ENCODE peak calls at places on chromosomes 1 and 21, in seven cellular contexts. T, S, N, L, X, Z and C are unnamed samples. For H3K4me1, the result is how much of the 10 kb centered on the place peaks cover.

GRCh38 chr1:149986486-149987296 is 23.8 kb downstream of the OTUD7B start:
- DNase-seq in T (no peak), S (peak), N (no peak), L (no peak), X (no peak), Z (no peak), C (no peak)

GRCh38 chr1:46575300-46575699 is 23.9 kb upstream of the KNCN start:
- DNase-seq in T (no peak), S (no peak), N (no peak), L (no peak), X (no peak), Z (no peak), C (no peak)

GRCh38 chr21:38819719-38820147 is 14.0 kb downstream of the ETS2 start:
- DNase-seq in T (no peak), S (peak), N (no peak), L (no peak), X (no peak), Z (no peak), C (peak)

GRCh38 chr1:40039245-40039756 is 1.2 kb upstream of the CAP1 start:
- DNase-seq in T (peak), S (no peak), N (no peak), L (no peak), X (peak), Z (no peak), C (no peak)

GRCh38 chr1:204575221-204576190 is 59.3 kb downstream of the MDM4 start:
- DNase-seq in T (no peak), S (no peak), N (no peak), L (no peak), X (no peak), Z (no peak), C (no peak)

GRCh38 chr1:201791775-201792166 is 37.2 kb upstream of the IPO9 start:
- DNase-seq in T (no peak), S (peak), N (no peak), L (peak), X (no peak), Z (no peak), C (no peak)

GRCh38 chr1:191608367-191608766 is 549.9 kb upstream of the RGS18 start:
- DNase-seq in T (no peak), S (no peak), N (peak), L (no peak), X (no peak), Z (no peak), C (no peak)

GRCh38 chr1:223229756-223230155 is 86.7 kb upstream of the TLR5 start:
- DNase-seq in T (no peak), S (no peak), N (no peak), L (no peak), X (no peak), Z (no peak), C (no peak)

GRCh38 chr1:227234998-227235405 is 83.3 kb downstream of the CDC42BPA start:
- DNase-seq in T (peak), S (peak), N (no peak), L (no peak), X (peak), Z (no peak), C (no peak)

GRCh38 chr1:76802094-76802493 is 65.2 kb upstream of the ST6GALNAC5 start:
- DNase-seq in T (no peak), S (no peak), N (no peak), L (no peak), X (no peak), Z (no peak), C (no peak)

GRCh38 chr1:226674892-226675719 is 64.0 kb downstream of the ITPKB start:
- DNase-seq in T (no peak), S (no peak), N (peak), L (peak), X (no peak), Z (peak), C (peak)

GRCh38 chr1:211648980-211649934 is 26.2 kb downstream of the NEK2 start:
- DNase-seq in T (peak), S (no peak), N (no peak), L (peak), X (peak), Z (no peak), C (peak)

GRCh38 chr1:62435231-62436038 is 1.4 kb upstream of the USP1 start:
- DNase-seq in T (no peak), S (peak), N (peak), L (no peak), X (peak), Z (no peak), C (peak)

GRCh38 chr1:232292818-232293217 is 337.1 kb downstream of the SIPA1L2 start:
- DNase-seq in T (no peak), S (peak), N (no peak), L (no peak), X (no peak), Z (no peak), C (no peak)

GRCh38 chr1:13492711-13493110 is 21.1 kb downstream of the LRRC38 start:
- DNase-seq in T (no peak), S (no peak), N (peak), L (no peak), X (no peak), Z (no peak), C (no peak)

GRCh38 chr1:91523462-91523861 is 22.8 kb downstream of the CDC7 start:
- DNase-seq in T (no peak), S (peak), N (no peak), L (no peak), X (no peak), Z (no peak), C (no peak)

GRCh38 chr1:85708826-85709222 is 591 bp upstream of the ZNHIT6 start:
- DNase-seq in T (no peak), S (no peak), N (no peak), L (no peak), X (no peak), Z (no peak), C (peak)

GRCh38 chr1:50156241-50157010 is 47.7 kb downstream of the ELAVL4 start:
- DNase-seq in T (no peak), S (peak), N (no peak), L (no peak), X (no peak), Z (no peak), C (no peak)

GRCh38 chr1:110687244-110687643 is 12.5 kb upstream of the KCNA3 start:
- DNase-seq in T (no peak), S (peak), N (no peak), L (no peak), X (no peak), Z (no peak), C (no peak)

GRCh38 chr1:182507685-182508084 is 57.7 kb downstream of the RGSL1 start:
- DNase-seq in T (peak), S (no peak), N (no peak), L (no peak), X (no peak), Z (no peak), C (peak)

GRCh38 chr1:28887835-28888682 is 26.3 kb upstream of the EPB41 start:
- DNase-seq in T (no peak), S (no peak), N (no peak), L (no peak), X (no peak), Z (no peak), C (peak)

GRCh38 chr1:9846611-9847171 is 22.9 kb upstream of the CLSTN1 start:
- DNase-seq in T (no peak), S (no peak), N (peak), L (no peak), X (no peak), Z (no peak), C (no peak)

GRCh38 chr1:31583995-31584868 is 7.9 kb downstream of the TINAGL1 start:
- DNase-seq in T (no peak), S (no peak), N (peak), L (peak), X (no peak), Z (no peak), C (peak)

GRCh38 chr1:238136265-238136664 is 245.5 kb upstream of the ZP4 start:
- DNase-seq in T (peak), S (no peak), N (no peak), L (no peak), X (no peak), Z (no peak), C (no peak)

GRCh38 chr1:184272178-184272866 is 114.5 kb upstream of the C1orf21 start:
- DNase-seq in T (no peak), S (peak), N (no peak), L (no peak), X (no peak), Z (no peak), C (no peak)

GRCh38 chr1:96978431-96978830 is 256.8 kb downstream of the PTBP2 start:
- DNase-seq in T (no peak), S (peak), N (no peak), L (no peak), X (no peak), Z (no peak), C (no peak)

GRCh38 chr1:226603030-226603960 is 54.7 kb downstream of the STUM start:
- DNase-seq in T (peak), S (peak), N (peak), L (peak), X (no peak), Z (no peak), C (peak)

GRCh38 chr1:67298762-67299161 is 8.9 kb upstream of the IL12RB2 start:
- DNase-seq in T (no peak), S (no peak), N (no peak), L (no peak), X (no peak), Z (no peak), C (no peak)

GRCh38 chr1:156709743-156710489 is 4.5 kb upstream of the CRABP2 start:
- DNase-seq in T (no peak), S (peak), N (peak), L (peak), X (no peak), Z (no peak), C (peak)

GRCh38 chr1:203172184-203173115 is 3.2 kb downstream of the MYBPH start:
- DNase-seq in T (peak), S (peak), N (peak), L (no peak), X (peak), Z (peak), C (peak)
- H3K4me1 ChIP-seq in T (under half), S (under half), N (under half), L (under half), X (under half), Z (under half), C (under half)

DNA sequence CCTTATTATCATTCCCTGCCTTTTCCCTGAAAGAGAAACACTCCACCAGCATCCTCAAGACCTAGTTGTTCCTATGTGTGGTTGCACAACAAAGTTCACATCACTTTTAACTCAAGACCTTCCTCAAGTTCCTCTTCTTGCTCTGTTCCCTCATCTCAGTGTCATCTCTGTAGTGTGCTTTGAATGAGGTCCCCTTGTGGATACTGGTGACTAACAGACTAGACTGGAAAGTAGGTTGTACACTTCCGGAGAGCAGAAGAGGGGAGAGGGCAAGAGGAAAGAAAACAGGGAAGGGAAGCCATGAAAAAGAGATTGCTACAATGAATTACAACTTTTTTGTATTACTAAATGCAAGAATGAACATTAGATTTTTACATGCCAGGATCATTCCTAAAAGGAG is 853.8 kb downstream of the USP25 start:
- DNase-seq in T (no peak), S (no peak), N (no peak), L (no peak), X (no peak), Z (no peak), C (no peak)
- H3K4me1 ChIP-seq in T (under half), S (under half), N (under half), L (under half), X (under half), Z (under half), C (under half)

GRCh38 chr1:54372978-54373377 is 33.2 kb downstream of the SSBP3 start:
- DNase-seq in T (no peak), S (no peak), N (no peak), L (no peak), X (no peak), Z (peak), C (no peak)
- H3K4me1 ChIP-seq in T (under half), S (under half), N (half or more), L (half or more), X (under half), Z (half or more), C (under half)

GRCh38 chr1:19622204-19622603 is 21.9 kb upstream of the NBL1 start:
- DNase-seq in T (no peak), S (peak), N (no peak), L (no peak), X (no peak), Z (no peak), C (no peak)

GRCh38 chr1:19620786-19621185 is 23.3 kb upstream of the NBL1 start:
- DNase-seq in T (no peak), S (peak), N (no peak), L (no peak), X (no peak), Z (no peak), C (no peak)

GRCh38 chr1:19621274-19621950 is 22.7 kb upstream of the NBL1 start:
- DNase-seq in T (no peak), S (peak), N (no peak), L (no peak), X (no peak), Z (no peak), C (no peak)

GRCh38 chr1:19618428-19618827 is 25.7 kb upstream of the NBL1 start:
- DNase-seq in T (no peak), S (no peak), N (no peak), L (no peak), X (no peak), Z (no peak), C (no peak)

DNA sequence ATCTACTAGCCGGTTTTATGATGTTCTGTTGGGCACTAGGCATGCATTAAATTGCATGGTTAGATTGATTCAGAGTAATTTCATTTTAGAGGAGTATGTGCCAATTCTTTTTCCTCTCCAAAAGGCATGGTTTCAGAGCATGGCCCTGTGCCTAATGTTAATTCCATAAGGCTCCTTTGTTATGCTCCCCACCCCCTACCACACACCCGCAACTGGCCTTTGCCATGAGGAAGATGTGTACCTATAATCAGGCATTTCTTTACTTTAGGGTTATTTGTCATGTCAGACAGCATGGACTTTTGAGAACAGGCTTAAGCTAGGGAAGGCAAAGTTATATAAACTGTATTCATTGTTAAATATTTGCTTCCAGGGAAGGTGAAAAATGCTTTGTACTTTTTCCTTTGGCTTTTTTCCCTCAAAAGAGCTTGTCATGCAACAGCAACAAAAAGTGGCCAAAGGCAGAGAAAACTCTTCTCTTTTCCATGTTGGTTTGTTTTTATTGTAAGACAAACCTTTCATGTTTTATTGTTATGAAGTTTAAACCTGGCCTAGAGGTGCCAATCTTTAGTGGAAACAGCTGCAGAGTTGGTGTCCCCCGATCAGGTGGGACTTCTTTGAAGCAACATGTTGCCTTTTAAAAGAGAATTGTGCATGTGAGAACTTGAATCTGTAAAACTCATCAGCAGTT is 24.3 kb upstream of the NBL1 start:
- DNase-seq in T (no peak), S (peak), N (no peak), L (no peak), X (no peak), Z (no peak), C (peak)
- H3K4me1 ChIP-seq in T (under half), S (half or more), N (under half), L (under half), X (under half), Z (under half), C (under half)

GRCh38 chr1:116380499-116381316 is 7.7 kb downstream of the ATP1A1 start:
- DNase-seq in T (no peak), S (no peak), N (no peak), L (no peak), X (no peak), Z (no peak), C (no peak)

GRCh38 chr1:116379057-116379630 is 6.1 kb downstream of the ATP1A1 start:
- DNase-seq in T (no peak), S (peak), N (no peak), L (no peak), X (no peak), Z (no peak), C (no peak)

GRCh38 chr1:116379674-116380498 is 6.8 kb downstream of the ATP1A1 start:
- DNase-seq in T (no peak), S (no peak), N (no peak), L (no peak), X (no peak), Z (no peak), C (peak)

GRCh38 chr1:116382857-116383256 is 9.8 kb downstream of the ATP1A1 start:
- DNase-seq in T (no peak), S (no peak), N (no peak), L (no peak), X (no peak), Z (no peak), C (no peak)

DNA sequence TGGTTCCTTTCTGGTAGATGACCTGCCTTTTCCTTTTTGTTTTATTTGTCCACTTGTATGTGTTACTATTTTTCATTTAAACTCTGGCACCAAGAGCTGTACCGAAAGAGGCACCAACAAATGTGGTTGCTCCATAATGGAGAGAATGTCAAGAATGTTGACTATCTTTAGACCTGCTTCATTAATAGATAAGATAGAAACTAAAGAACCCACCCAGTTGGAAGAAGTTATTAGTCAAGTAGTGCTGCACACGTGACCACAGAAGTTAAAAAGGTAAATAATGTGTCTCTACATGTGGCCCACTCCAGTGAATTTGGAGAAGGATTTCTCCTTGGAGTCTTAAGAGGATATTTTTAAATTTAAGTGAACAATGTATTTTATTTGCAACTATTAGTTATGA is 9.3 kb downstream of the ATP1A1 start:
- DNase-seq in T (peak), S (no peak), N (no peak), L (no peak), X (no peak), Z (no peak), C (no peak)
- H3K4me1 ChIP-seq in T (under half), S (under half), N (half or more), L (half or more), X (under half), Z (half or more), C (under half)

GRCh38 chr1:198687429-198687828 is 48.6 kb downstream of the PTPRC start:
- DNase-seq in T (no peak), S (no peak), N (no peak), L (no peak), X (no peak), Z (no peak), C (no peak)
- H3K4me1 ChIP-seq in T (under half), S (under half), N (under half), L (under half), X (under half), Z (half or more), C (under half)

GRCh38 chr1:166974647-166975345 is 544 bp downstream of the ILDR2 start:
- DNase-seq in T (peak), S (no peak), N (no peak), L (no peak), X (no peak), Z (peak), C (no peak)

GRCh38 chr1:166972193-166972592 is 3.1 kb downstream of the ILDR2 start:
- DNase-seq in T (no peak), S (no peak), N (no peak), L (no peak), X (no peak), Z (no peak), C (no peak)

GRCh38 chr1:166971252-166971651 is 4.1 kb downstream of the ILDR2 start:
- DNase-seq in T (no peak), S (no peak), N (no peak), L (no peak), X (no peak), Z (no peak), C (no peak)

GRCh38 chr1:166975361-166976129 is at the start of gene ILDR2:
- DNase-seq in T (peak), S (peak), N (peak), L (peak), X (peak), Z (peak), C (peak)

DNA sequence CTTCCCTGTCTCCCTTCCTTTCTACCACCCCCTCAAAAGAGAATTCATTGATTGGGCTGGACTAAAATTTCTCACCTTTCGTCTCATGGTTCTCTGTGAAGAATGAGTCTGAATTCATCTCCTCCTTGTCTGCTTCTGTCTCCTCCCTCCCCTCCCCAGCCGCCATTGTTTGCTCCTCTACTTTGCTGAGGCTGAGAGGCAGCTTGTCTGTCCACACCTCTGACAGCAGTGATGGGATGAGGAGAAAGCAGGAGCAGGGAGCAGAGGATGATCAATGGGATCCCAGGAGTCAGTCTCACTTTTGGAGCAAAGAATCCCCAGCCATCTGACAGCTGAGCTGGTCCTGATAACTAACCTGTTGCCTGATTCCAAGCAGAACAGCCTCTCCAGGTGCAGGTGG is 2.5 kb downstream of the ILDR2 start:
- DNase-seq in T (no peak), S (no peak), N (no peak), L (no peak), X (no peak), Z (no peak), C (no peak)
- H3K4me1 ChIP-seq in T (under half), S (under half), N (under half), L (under half), X (under half), Z (under half), C (under half)

DNA sequence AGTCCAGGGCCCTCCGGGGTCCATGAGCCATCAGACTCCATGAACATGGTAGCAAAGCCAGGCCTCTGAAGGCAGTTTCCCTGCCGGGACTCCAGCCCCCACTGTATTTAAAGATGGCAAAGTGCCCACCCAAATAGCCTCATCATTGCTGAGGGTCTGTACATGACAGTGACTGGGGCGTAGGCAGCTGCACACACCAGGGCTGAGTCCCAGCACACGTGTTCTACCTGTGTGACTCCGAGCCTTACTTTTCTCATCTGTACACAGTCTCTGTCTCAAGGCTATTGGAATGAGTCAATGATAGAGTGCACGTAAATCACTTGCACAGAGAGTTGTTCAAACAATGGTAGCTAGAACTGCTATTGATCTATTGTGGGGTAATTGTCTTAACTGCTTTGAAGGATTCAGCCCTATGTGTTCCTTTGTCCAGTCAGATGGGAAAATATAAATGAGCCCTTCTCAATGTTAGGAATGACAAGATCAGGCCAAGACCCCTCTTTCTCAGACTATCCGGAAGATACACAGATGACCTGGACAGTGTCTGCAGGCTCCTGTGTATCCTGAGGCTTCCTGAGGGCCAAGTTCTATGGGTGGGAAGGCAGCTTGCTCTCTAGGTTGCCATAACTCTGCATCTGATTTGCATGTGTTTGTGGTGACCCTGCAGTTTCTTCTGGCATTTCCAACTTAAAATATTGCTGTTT is 48.9 kb downstream of the RASSF5 start:
- DNase-seq in T (no peak), S (no peak), N (no peak), L (no peak), X (no peak), Z (no peak), C (no peak)
- H3K4me1 ChIP-seq in T (under half), S (under half), N (under half), L (under half), X (under half), Z (half or more), C (under half)